ENCODE peak calls at places on chromosomes 13 and 19, in seven cellular contexts. One of them, this sample, is unnamed.

GRCh38 chr13:23456437-23456836 is 22.9 kb upstream of the SACS start:
- DNase-seq in T-helper 2 cell: no peak
- DNase-seq in psoas muscle: no peak
- DNase-seq in HTR-8/SVneo: no peak
- DNase-seq in omental fat pad: no peak
- DNase-seq in CD8-positive, alpha-beta T cell: no peak
- DNase-seq in AG08396: no peak
- DNase-seq in this sample: no peak

GRCh38 chr19:34766386-34766785 is 6.6 kb downstream of the ZNF599 start:
- DNase-seq in omental fat pad: no peak
- DNase-seq in psoas muscle: no peak
- DNase-seq in HTR-8/SVneo: no peak
- DNase-seq in AG08396: peak; percentile 9
- DNase-seq in CD8-positive, alpha-beta T cell: no peak
- DNase-seq in T-helper 2 cell: no peak
- DNase-seq in this sample: no peak

GRCh38 chr19:30086916-30087315 is 144.9 kb downstream of the URI1 start:
- DNase-seq in omental fat pad: no peak
- DNase-seq in T-helper 2 cell: no peak
- DNase-seq in CD8-positive, alpha-beta T cell: no peak
- DNase-seq in HTR-8/SVneo: no peak
- DNase-seq in AG08396: no peak
- DNase-seq in psoas muscle: no peak
- DNase-seq in this sample: no peak

GRCh38 chr13:30850204-30850866 is 55.7 kb upstream of the MEDAG start:
- DNase-seq in omental fat pad: no peak
- DNase-seq in HTR-8/SVneo: no peak
- DNase-seq in T-helper 2 cell: no peak
- DNase-seq in psoas muscle: no peak
- DNase-seq in AG08396: no peak
- DNase-seq in CD8-positive, alpha-beta T cell: no peak
- DNase-seq in this sample: no peak

GRCh38 chr19:11330103-11330502 is 9.4 kb downstream of the RAB3D start:
- DNase-seq in omental fat pad: no peak
- DNase-seq in HTR-8/SVneo: no peak
- DNase-seq in CD8-positive, alpha-beta T cell: no peak
- DNase-seq in psoas muscle: no peak
- DNase-seq in T-helper 2 cell: no peak
- DNase-seq in AG08396: no peak
- DNase-seq in this sample: no peak

GRCh38 chr13:95624020-95624419 is 20.5 kb downstream of the DZIP1 start:
- DNase-seq in psoas muscle: no peak
- DNase-seq in T-helper 2 cell: no peak
- DNase-seq in omental fat pad: no peak
- DNase-seq in CD8-positive, alpha-beta T cell: no peak
- DNase-seq in HTR-8/SVneo: peak; percentile 33
- DNase-seq in AG08396: peak; percentile 44
- DNase-seq in this sample: no peak

GRCh38 chr19:35655600-35655999 is 7.5 kb downstream of the COX6B1 start:
- DNase-seq in AG08396: no peak
- DNase-seq in CD8-positive, alpha-beta T cell: no peak
- DNase-seq in omental fat pad: no peak
- DNase-seq in T-helper 2 cell: no peak
- DNase-seq in psoas muscle: no peak
- DNase-seq in HTR-8/SVneo: no peak
- DNase-seq in this sample: no peak

GRCh38 chr13:44652223-44652622 is 76.1 kb upstream of the TSC22D1 start:
- DNase-seq in T-helper 2 cell: no peak
- DNase-seq in psoas muscle: no peak
- DNase-seq in AG08396: no peak
- DNase-seq in CD8-positive, alpha-beta T cell: no peak
- DNase-seq in omental fat pad: no peak
- DNase-seq in HTR-8/SVneo: no peak
- DNase-seq in this sample: no peak

GRCh38 chr19:32037998-32038732 is 307.2 kb upstream of the ZNF507 start:
- DNase-seq in T-helper 2 cell: no peak
- DNase-seq in psoas muscle: no peak
- DNase-seq in omental fat pad: no peak
- DNase-seq in CD8-positive, alpha-beta T cell: no peak
- DNase-seq in HTR-8/SVneo: no peak
- DNase-seq in AG08396: no peak
- DNase-seq in this sample: no peak

GRCh38 chr19:6465663-6466062 is 1.6 kb downstream of the CRB3 start:
- DNase-seq in HTR-8/SVneo: no peak
- DNase-seq in T-helper 2 cell: no peak
- DNase-seq in CD8-positive, alpha-beta T cell: no peak
- DNase-seq in psoas muscle: no peak
- DNase-seq in omental fat pad: no peak
- DNase-seq in AG08396: no peak
- DNase-seq in this sample: no peak

GRCh38 chr13:99282264-99283231 is 24.4 kb upstream of the GPR18 start:
- DNase-seq in HTR-8/SVneo: no peak
- DNase-seq in T-helper 2 cell: no peak
- DNase-seq in omental fat pad: no peak
- DNase-seq in AG08396: no peak
- DNase-seq in CD8-positive, alpha-beta T cell: no peak
- DNase-seq in psoas muscle: no peak
- DNase-seq in this sample: no peak

GRCh38 chr19:913080-913748 is at the start of gene R3HDM4:
- DNase-seq in psoas muscle: peak; percentile 89
- DNase-seq in omental fat pad: peak; percentile 46
- DNase-seq in HTR-8/SVneo: no peak
- DNase-seq in T-helper 2 cell: peak; percentile 78
- DNase-seq in AG08396: peak; percentile 96
- DNase-seq in CD8-positive, alpha-beta T cell: peak; percentile 79
- DNase-seq in this sample: peak; percentile 91

GRCh38 chr13:106597190-106597589 is 29.3 kb upstream of the ARGLU1 start:
- DNase-seq in CD8-positive, alpha-beta T cell: no peak
- DNase-seq in omental fat pad: no peak
- DNase-seq in HTR-8/SVneo: no peak
- DNase-seq in AG08396: no peak
- DNase-seq in psoas muscle: peak; percentile 77
- DNase-seq in T-helper 2 cell: no peak
- DNase-seq in this sample: no peak

GRCh38 chr19:11480927-11481776 is at the start of gene ELAVL3:
- DNase-seq in omental fat pad: no peak
- DNase-seq in HTR-8/SVneo: no peak
- DNase-seq in psoas muscle: no peak
- DNase-seq in CD8-positive, alpha-beta T cell: no peak
- DNase-seq in AG08396: no peak
- DNase-seq in T-helper 2 cell: no peak
- DNase-seq in this sample: no peak

GRCh38 chr19:5314012-5314906 is 26.4 kb downstream of the PTPRS start:
- DNase-seq in CD8-positive, alpha-beta T cell: no peak
- DNase-seq in HTR-8/SVneo: no peak
- DNase-seq in T-helper 2 cell: no peak
- DNase-seq in psoas muscle: no peak
- DNase-seq in AG08396: no peak
- DNase-seq in omental fat pad: no peak
- DNase-seq in this sample: no peak

GRCh38 chr13:95185851-95186250 is 115.4 kb downstream of the ABCC4 start:
- DNase-seq in CD8-positive, alpha-beta T cell: peak; percentile 50
- DNase-seq in T-helper 2 cell: no peak
- DNase-seq in HTR-8/SVneo: no peak
- DNase-seq in omental fat pad: no peak
- DNase-seq in psoas muscle: no peak
- DNase-seq in AG08396: no peak
- DNase-seq in this sample: peak; percentile 66

GRCh38 chr19:47626238-47626637 is 17.3 kb downstream of the BICRA start:
- DNase-seq in T-helper 2 cell: no peak
- DNase-seq in HTR-8/SVneo: no peak
- DNase-seq in psoas muscle: no peak
- DNase-seq in CD8-positive, alpha-beta T cell: no peak
- DNase-seq in AG08396: no peak
- DNase-seq in omental fat pad: no peak
- DNase-seq in this sample: no peak

GRCh38 chr13:45826741-45827140 is 24.8 kb downstream of the SIAH3 start:
- DNase-seq in AG08396: no peak
- DNase-seq in CD8-positive, alpha-beta T cell: no peak
- DNase-seq in omental fat pad: no peak
- DNase-seq in T-helper 2 cell: no peak
- DNase-seq in HTR-8/SVneo: no peak
- DNase-seq in psoas muscle: no peak
- DNase-seq in this sample: no peak

GRCh38 chr13:113959198-113959597 is 14.7 kb downstream of the C13orf46 start:
- DNase-seq in psoas muscle: peak; percentile 14
- DNase-seq in T-helper 2 cell: no peak
- DNase-seq in omental fat pad: no peak
- DNase-seq in AG08396: no peak
- DNase-seq in HTR-8/SVneo: no peak
- DNase-seq in CD8-positive, alpha-beta T cell: no peak
- DNase-seq in this sample: no peak

GRCh38 chr13:46896346-46897138 is at the start of gene HTR2A:
- DNase-seq in HTR-8/SVneo: no peak
- DNase-seq in T-helper 2 cell: no peak
- DNase-seq in psoas muscle: peak; percentile 61
- DNase-seq in CD8-positive, alpha-beta T cell: no peak
- DNase-seq in omental fat pad: no peak
- DNase-seq in AG08396: no peak
- DNase-seq in this sample: peak; percentile 47

GRCh38 chr13:23751195-23751594 is 138.0 kb downstream of the MIPEP start:
- DNase-seq in HTR-8/SVneo: no peak
- DNase-seq in T-helper 2 cell: no peak
- DNase-seq in omental fat pad: no peak
- DNase-seq in psoas muscle: no peak
- DNase-seq in CD8-positive, alpha-beta T cell: no peak
- DNase-seq in AG08396: no peak
- DNase-seq in this sample: no peak

GRCh38 chr19:29337029-29337428 is 124.1 kb upstream of the UQCRFS1 start:
- DNase-seq in AG08396: peak; percentile 0
- DNase-seq in HTR-8/SVneo: no peak
- DNase-seq in omental fat pad: no peak
- DNase-seq in psoas muscle: no peak
- DNase-seq in T-helper 2 cell: no peak
- DNase-seq in CD8-positive, alpha-beta T cell: no peak
- DNase-seq in this sample: no peak

GRCh38 chr19:46042252-46042883 is 1.6 kb upstream of the IGFL4 start:
- DNase-seq in T-helper 2 cell: no peak
- DNase-seq in HTR-8/SVneo: no peak
- DNase-seq in AG08396: no peak
- DNase-seq in psoas muscle: no peak
- DNase-seq in omental fat pad: no peak
- DNase-seq in CD8-positive, alpha-beta T cell: no peak
- DNase-seq in this sample: no peak

GRCh38 chr19:35901055-35901644 is 810 bp upstream of the NFKBID start:
- DNase-seq in CD8-positive, alpha-beta T cell: no peak
- DNase-seq in psoas muscle: no peak
- DNase-seq in AG08396: peak; percentile 82
- DNase-seq in HTR-8/SVneo: peak; percentile 42
- DNase-seq in omental fat pad: no peak
- DNase-seq in T-helper 2 cell: no peak
- DNase-seq in this sample: no peak